ENCODE peak calls at places on chromosomes 12 and 14, in seven cellular contexts. One of them, this sample, is unnamed.

GRCh38 chr14:99273025-99273723 is 1.2 kb upstream of the BCL11B start:
- DNase-seq in hippocampal formation: no peak
- DNase-seq in nephron progenitor cell: peak; percentile 67
- DNase-seq in EH: peak; percentile 3
- DNase-seq in gastrocnemius medialis: no peak
- DNase-seq in anterior cingulate cortex: no peak
- DNase-seq in T-helper 2 cell: peak; percentile 51
- DNase-seq in this sample: no peak

GRCh38 chr12:131457028-131457310 is 253.9 kb upstream of the SFSWAP start:
- DNase-seq in anterior cingulate cortex: no peak
- DNase-seq in nephron progenitor cell: no peak
- DNase-seq in T-helper 2 cell: no peak
- DNase-seq in EH: no peak
- DNase-seq in gastrocnemius medialis: no peak
- DNase-seq in hippocampal formation: no peak
- DNase-seq in this sample: no peak

GRCh38 chr14:102338724-102339123 is 19.2 kb downstream of the ZNF839 start:
- DNase-seq in nephron progenitor cell: no peak
- DNase-seq in T-helper 2 cell: no peak
- DNase-seq in anterior cingulate cortex: no peak
- DNase-seq in EH: no peak
- DNase-seq in hippocampal formation: no peak
- DNase-seq in gastrocnemius medialis: no peak
- DNase-seq in this sample: no peak

GRCh38 chr14:75393794-75394193 is 34.0 kb upstream of the JDP2 start:
- DNase-seq in hippocampal formation: no peak
- DNase-seq in nephron progenitor cell: no peak
- DNase-seq in T-helper 2 cell: no peak
- DNase-seq in anterior cingulate cortex: no peak
- DNase-seq in gastrocnemius medialis: no peak
- DNase-seq in EH: no peak
- DNase-seq in this sample: no peak

GRCh38 chr14:59101441-59101840 is 87.0 kb upstream of the DAAM1 start:
- DNase-seq in T-helper 2 cell: no peak
- DNase-seq in nephron progenitor cell: no peak
- DNase-seq in EH: no peak
- DNase-seq in anterior cingulate cortex: no peak
- DNase-seq in gastrocnemius medialis: no peak
- DNase-seq in hippocampal formation: no peak
- DNase-seq in this sample: no peak

GRCh38 chr12:59834659-59835474 is 239.0 kb downstream of the SLC16A7 start:
- DNase-seq in hippocampal formation: no peak
- DNase-seq in T-helper 2 cell: peak; percentile 10
- DNase-seq in gastrocnemius medialis: no peak
- DNase-seq in anterior cingulate cortex: no peak
- DNase-seq in EH: peak; percentile 40
- DNase-seq in nephron progenitor cell: peak; percentile 2
- DNase-seq in this sample: no peak

GRCh38 chr12:95396849-95397498 is 77.0 kb upstream of the METAP2 start:
- DNase-seq in nephron progenitor cell: no peak
- DNase-seq in hippocampal formation: no peak
- DNase-seq in T-helper 2 cell: no peak
- DNase-seq in anterior cingulate cortex: no peak
- DNase-seq in gastrocnemius medialis: no peak
- DNase-seq in EH: peak; percentile 59
- DNase-seq in this sample: no peak

GRCh38 chr14:52086755-52087154 is 17.9 kb upstream of the NID2 start:
- DNase-seq in hippocampal formation: no peak
- DNase-seq in nephron progenitor cell: no peak
- DNase-seq in gastrocnemius medialis: no peak
- DNase-seq in EH: peak; percentile 88
- DNase-seq in anterior cingulate cortex: no peak
- DNase-seq in T-helper 2 cell: no peak
- DNase-seq in this sample: no peak

GRCh38 chr14:65134651-65135579 is 32.6 kb upstream of the MAX start:
- DNase-seq in nephron progenitor cell: no peak
- DNase-seq in anterior cingulate cortex: no peak
- DNase-seq in hippocampal formation: no peak
- DNase-seq in T-helper 2 cell: no peak
- DNase-seq in gastrocnemius medialis: no peak
- DNase-seq in EH: no peak
- DNase-seq in this sample: no peak

GRCh38 chr14:23154876-23155587 is 28.4 kb downstream of the SLC7A8 start:
- DNase-seq in T-helper 2 cell: no peak
- DNase-seq in gastrocnemius medialis: peak; percentile 93
- DNase-seq in anterior cingulate cortex: no peak
- DNase-seq in hippocampal formation: peak; percentile 48
- DNase-seq in nephron progenitor cell: no peak
- DNase-seq in EH: peak; percentile 89
- DNase-seq in this sample: peak; percentile 81

GRCh38 chr14:23114669-23115491 is 4.2 kb downstream of the CEBPE start:
- DNase-seq in hippocampal formation: no peak
- DNase-seq in anterior cingulate cortex: no peak
- DNase-seq in nephron progenitor cell: no peak
- DNase-seq in T-helper 2 cell: no peak
- DNase-seq in gastrocnemius medialis: no peak
- DNase-seq in EH: peak; percentile 99
- DNase-seq in this sample: peak; percentile 90

GRCh38 chr12:24615967-24616411 is 332.9 kb downstream of the BCAT1 start:
- DNase-seq in anterior cingulate cortex: no peak
- DNase-seq in gastrocnemius medialis: no peak
- DNase-seq in T-helper 2 cell: no peak
- DNase-seq in hippocampal formation: no peak
- DNase-seq in EH: peak; percentile 36
- DNase-seq in nephron progenitor cell: no peak
- DNase-seq in this sample: no peak

GRCh38 chr14:97841762-97842161 is 1044.6 kb downstream of the VRK1 start:
- DNase-seq in EH: no peak
- DNase-seq in nephron progenitor cell: no peak
- DNase-seq in hippocampal formation: no peak
- DNase-seq in T-helper 2 cell: peak; percentile 32
- DNase-seq in gastrocnemius medialis: no peak
- DNase-seq in anterior cingulate cortex: no peak
- DNase-seq in this sample: no peak

GRCh38 chr14:105146976-105147700 is 21.4 kb downstream of the JAG2 start:
- DNase-seq in EH: no peak
- DNase-seq in hippocampal formation: no peak
- DNase-seq in gastrocnemius medialis: no peak
- DNase-seq in anterior cingulate cortex: no peak
- DNase-seq in nephron progenitor cell: no peak
- DNase-seq in T-helper 2 cell: no peak
- DNase-seq in this sample: no peak

GRCh38 chr14:55749201-55749812 is 169.3 kb downstream of the KTN1 start:
- DNase-seq in hippocampal formation: no peak
- DNase-seq in EH: peak; percentile 8
- DNase-seq in anterior cingulate cortex: no peak
- DNase-seq in nephron progenitor cell: no peak
- DNase-seq in T-helper 2 cell: no peak
- DNase-seq in gastrocnemius medialis: no peak
- DNase-seq in this sample: no peak

GRCh38 chr14:88002421-88002820 is 2.5 kb upstream of the GPR65 start:
- DNase-seq in EH: no peak
- DNase-seq in anterior cingulate cortex: no peak
- DNase-seq in hippocampal formation: no peak
- DNase-seq in gastrocnemius medialis: no peak
- DNase-seq in nephron progenitor cell: no peak
- DNase-seq in T-helper 2 cell: peak; percentile 55
- DNase-seq in this sample: no peak

GRCh38 chr12:98453492-98453891 is 61.9 kb upstream of the TMPO start:
- DNase-seq in hippocampal formation: no peak
- DNase-seq in T-helper 2 cell: no peak
- DNase-seq in nephron progenitor cell: no peak
- DNase-seq in gastrocnemius medialis: no peak
- DNase-seq in anterior cingulate cortex: no peak
- DNase-seq in EH: no peak
- DNase-seq in this sample: no peak

GRCh38 chr14:102516531-102517411 is 7.2 kb upstream of the ANKRD9 start:
- DNase-seq in anterior cingulate cortex: no peak
- DNase-seq in gastrocnemius medialis: no peak
- DNase-seq in EH: peak; percentile 31
- DNase-seq in hippocampal formation: no peak
- DNase-seq in nephron progenitor cell: peak; percentile 85
- DNase-seq in T-helper 2 cell: peak; percentile 52
- DNase-seq in this sample: no peak

GRCh38 chr12:906077-906585 is 43.4 kb downstream of the RAD52 start:
- DNase-seq in gastrocnemius medialis: no peak
- DNase-seq in hippocampal formation: no peak
- DNase-seq in EH: no peak
- DNase-seq in nephron progenitor cell: no peak
- DNase-seq in T-helper 2 cell: peak; percentile 19
- DNase-seq in anterior cingulate cortex: no peak
- DNase-seq in this sample: no peak

GRCh38 chr12:49897276-49897675 is 6.4 kb downstream of the FAIM2 start:
- DNase-seq in EH: peak; percentile 9
- DNase-seq in T-helper 2 cell: no peak
- DNase-seq in hippocampal formation: no peak
- DNase-seq in nephron progenitor cell: no peak
- DNase-seq in gastrocnemius medialis: no peak
- DNase-seq in anterior cingulate cortex: no peak
- DNase-seq in this sample: no peak

GRCh38 chr12:6097384-6097783 is 27.1 kb downstream of the VWF start:
- DNase-seq in EH: peak; percentile 54
- DNase-seq in T-helper 2 cell: no peak
- DNase-seq in hippocampal formation: no peak
- DNase-seq in nephron progenitor cell: no peak
- DNase-seq in gastrocnemius medialis: no peak
- DNase-seq in anterior cingulate cortex: no peak
- DNase-seq in this sample: no peak

This sample was measured in amniotic stem cell.